ENCODE peak calls at places on chromosomes 1 and 21, in six cellular contexts. V is thoracic aorta; B is CD8-positive, alpha-beta memory T cell; F is adrenal gland; M is H9; S is heart left ventricle. C is an unnamed sample. For H3K4me1, the result is how much of the 10 kb centered on the place peaks cover.

GRCh38 chr1:208175508-208175895 is 68.7 kb downstream of the PLXNA2 start:
- DNase-seq in V (no peak), B (no peak), F (no peak), M (no peak), S (no peak), C (no peak)

GRCh38 chr1:19331262-19331878 is 19.2 kb downstream of the SLC66A1 start:
- DNase-seq in V (no peak), B (no peak), F (no peak), M (no peak), S (no peak), C (no peak)

GRCh38 chr1:160580208-160580812 is 1.0 kb upstream of the CD84 start:
- DNase-seq in V (no peak), B (no peak), F (no peak), M (no peak), S (no peak), C (no peak)

GRCh38 chr1:239947789-239948188 is 143.9 kb upstream of the FMN2 start:
- DNase-seq in V (no peak), B (no peak), F (no peak), M (no peak), S (no peak), C (no peak)

GRCh38 chr1:39632491-39633417 is 6.7 kb downstream of the HEYL start:
- DNase-seq in V (no peak), B (no peak), F (peak), M (peak), S (peak), C (no peak)

GRCh38 chr1:59029768-59030167 is 245.9 kb upstream of the JUN start:
- DNase-seq in V (no peak), B (no peak), F (no peak), M (no peak), S (no peak), C (no peak)

GRCh38 chr21:33230518-33231324 is 983 bp downstream of the IFNAR2 start:
- DNase-seq in V (no peak), B (peak), F (peak), M (peak), S (peak), C (no peak)

GRCh38 chr21:30329203-30329868 is 8.2 kb downstream of the KRTAP27-1 start:
- DNase-seq in V (no peak), B (no peak), F (no peak), M (no peak), S (no peak), C (no peak)

GRCh38 chr1:91589438-91589837 is 88.8 kb downstream of the CDC7 start:
- DNase-seq in V (no peak), B (no peak), F (no peak), M (no peak), S (no peak), C (no peak)

GRCh38 chr21:38495242-38495641 is 3.0 kb downstream of the ERG start:
- DNase-seq in V (no peak), B (no peak), F (no peak), M (no peak), S (no peak), C (no peak)

GRCh38 chr21:35412231-35412630 is 363.1 kb upstream of the RUNX1 start:
- DNase-seq in V (no peak), B (no peak), F (no peak), M (no peak), S (no peak), C (no peak)

GRCh38 chr1:24926596-24927249 is 3.4 kb downstream of the RUNX3 start:
- DNase-seq in V (no peak), B (peak), F (no peak), M (no peak), S (no peak), C (no peak)

GRCh38 chr1:164579346-164579745 is 20.4 kb downstream of the PBX1 start:
- DNase-seq in V (no peak), B (no peak), F (no peak), M (no peak), S (no peak), C (no peak)

GRCh38 chr1:23273450-23274133 is 56.3 kb upstream of the HTR1D start:
- DNase-seq in V (no peak), B (no peak), F (peak), M (no peak), S (no peak), C (no peak)

GRCh38 chr21:45250272-45250671 is 37.4 kb downstream of the POFUT2 start:
- DNase-seq in V (no peak), B (no peak), F (no peak), M (no peak), S (no peak), C (no peak)

GRCh38 chr1:59052194-59052593 is 244.7 kb upstream of the FGGY start:
- DNase-seq in V (no peak), B (no peak), F (no peak), M (no peak), S (no peak), C (no peak)

GRCh38 chr1:226892534-226892895 is 22.1 kb downstream of the PSEN2 start:
- DNase-seq in V (no peak), B (no peak), F (no peak), M (no peak), S (no peak), C (no peak)

GRCh38 chr1:101769520-101769919 is 227.2 kb downstream of the OLFM3 start:
- DNase-seq in V (no peak), B (no peak), F (no peak), M (no peak), S (no peak), C (no peak)

GRCh38 chr1:234519506-234519905 is 40.5 kb upstream of the TARBP1 start:
- DNase-seq in V (no peak), B (no peak), F (no peak), M (no peak), S (no peak), C (no peak)
- H3K4me1 ChIP-seq in V (under half), B (under half), F (under half), M (under half), S (half or more), C (under half)

GRCh38 chr1:81305997-81306452 is 494.7 kb upstream of the ADGRL2 start:
- DNase-seq in V (no peak), B (no peak), F (peak), M (no peak), S (peak), C (no peak)
- H3K27ac ChIP-seq in V (no peak), B (no peak), F (peak), M (no peak), S (no peak), C (no peak)

GRCh38 chr1:155466996-155467395 is 95.6 kb downstream of the ASH1L start:
- DNase-seq in V (no peak), B (no peak), F (no peak), M (no peak), S (no peak), C (no peak)
- H3K4me1 ChIP-seq in V (under half), B (under half), F (under half), M (under half), S (under half), C (under half)

GRCh38 chr1:230139741-230140140 is 72.7 kb downstream of the GALNT2 start:
- DNase-seq in V (no peak), B (no peak), F (no peak), M (no peak), S (no peak), C (no peak)
- H3K27ac ChIP-seq in V (no peak), B (no peak), F (no peak), M (no peak), S (no peak), C (no peak)

GRCh38 chr1:2251786-2252185 is 23.7 kb downstream of the SKI start:
- DNase-seq in V (no peak), B (no peak), F (peak), M (no peak), S (peak), C (no peak)
- H3K4me1 ChIP-seq in V (half or more), B (half or more), F (half or more), M (under half), S (half or more), C (half or more)